ENCODE peak calls at places on chromosomes 7 and 10, in nine cellular contexts. H is GM23248; I is CD4-positive, alpha-beta memory T cell; C is IMR-90; G is psoas muscle; Q is colonic mucosa; N is cardiac muscle cell; F is CD8-positive, alpha-beta memory T cell; U is astrocyte. S is an unnamed sample.
A peak's percentile ranks its signal among the peaks of the same experiment; 100 is the strongest.

GRCh38 chr10:130301026-130301892 is 165.1 kb downstream of the GLRX3 start:
- DNase-seq in Q (peak; percentile 51), C (no peak), G (peak; percentile 90), I (peak; percentile 75), H (peak; percentile 66), N (no peak), U (no peak), F (peak; percentile 22), S (peak; percentile 56)

GRCh38 chr10:119165171-119166110 is at the start of gene SFXN4:
- DNase-seq in H (peak; percentile 89), U (peak; percentile 27), F (peak; percentile 71), N (peak; percentile 82), I (peak; percentile 87), G (peak; percentile 92), Q (peak; percentile 84), C (peak; percentile 24), S (peak; percentile 74)

GRCh38 chr10:98458812-98459211 is 12.1 kb upstream of the HPS1 start:
- DNase-seq in C (no peak), Q (no peak), I (no peak), G (no peak), U (no peak), N (no peak), F (no peak), H (no peak), S (no peak)

GRCh38 chr10:15329437-15329836 is 41.7 kb downstream of the FAM171A1 start:
- DNase-seq in I (no peak), H (no peak), U (no peak), N (no peak), Q (no peak), F (no peak), G (no peak), C (no peak), S (no peak)

GRCh38 chr10:63431962-63432797 is 33.6 kb downstream of the JMJD1C start:
- DNase-seq in I (no peak), G (no peak), Q (no peak), H (peak; percentile 14), N (no peak), C (peak; percentile 14), U (peak; percentile 53), F (no peak), S (no peak)

GRCh38 chr7:47801423-47801822 is 146.8 kb downstream of the PKD1L1 start:
- DNase-seq in F (no peak), H (no peak), Q (no peak), G (no peak), U (no peak), N (no peak), C (no peak), I (no peak), S (no peak)

GRCh38 chr10:114801411-114801813 is 20.2 kb upstream of the FHIP2A start:
- DNase-seq in C (no peak), I (peak; percentile 44), F (peak; percentile 5), H (no peak), N (no peak), U (no peak), G (no peak), Q (no peak), S (no peak)

GRCh38 chr10:113939212-113939860 is 84.9 kb downstream of the NHLRC2 start:
- DNase-seq in F (no peak), U (no peak), G (no peak), C (no peak), N (no peak), H (no peak), Q (no peak), I (no peak), S (no peak)

GRCh38 chr7:36755484-36755883 is 31.2 kb upstream of the AOAH start:
- DNase-seq in H (no peak), C (no peak), F (no peak), G (no peak), N (no peak), Q (no peak), I (no peak), U (no peak), S (no peak)

GRCh38 chr10:100184426-100185219 is 1.2 kb downstream of the ERLIN1 start:
- DNase-seq in F (no peak), Q (peak; percentile 33), I (no peak), G (no peak), C (peak; percentile 23), H (peak; percentile 54), N (peak; percentile 14), U (no peak), S (no peak)

GRCh38 chr7:37719077-37719476 is 35.5 kb downstream of the GPR141 start:
- DNase-seq in G (no peak), I (no peak), Q (no peak), U (no peak), C (no peak), N (no peak), H (no peak), F (no peak), S (no peak)

GRCh38 chr7:37394158-37394557 is 54.5 kb downstream of the ELMO1 start:
- DNase-seq in G (no peak), Q (no peak), I (no peak), U (no peak), H (no peak), F (no peak), N (no peak), C (no peak), S (no peak)

GRCh38 chr10:112639291-112639690 is 192.3 kb downstream of the VTI1A start:
- DNase-seq in G (no peak), Q (no peak), H (peak; percentile 64), U (peak; percentile 58), C (peak; percentile 64), I (no peak), N (no peak), F (no peak), S (no peak)

GRCh38 chr7:69067397-69067796 is 530.9 kb upstream of the AUTS2 start:
- DNase-seq in U (peak; percentile 4), H (peak; percentile 1), G (no peak), N (peak; percentile 47), Q (no peak), F (no peak), I (no peak), C (no peak), S (no peak)

GRCh38 chr10:102435529-102436233 is 3.3 kb upstream of the CUEDC2 start:
- DNase-seq in F (no peak), I (no peak), G (no peak), U (no peak), H (peak; percentile 45), C (no peak), Q (no peak), N (no peak), S (no peak)

GRCh38 chr10:4319870-4320367 is 506.1 kb upstream of the AKR1E2 start:
- DNase-seq in C (no peak), Q (no peak), G (no peak), F (no peak), I (no peak), H (no peak), U (no peak), N (no peak), S (no peak)

DNA sequence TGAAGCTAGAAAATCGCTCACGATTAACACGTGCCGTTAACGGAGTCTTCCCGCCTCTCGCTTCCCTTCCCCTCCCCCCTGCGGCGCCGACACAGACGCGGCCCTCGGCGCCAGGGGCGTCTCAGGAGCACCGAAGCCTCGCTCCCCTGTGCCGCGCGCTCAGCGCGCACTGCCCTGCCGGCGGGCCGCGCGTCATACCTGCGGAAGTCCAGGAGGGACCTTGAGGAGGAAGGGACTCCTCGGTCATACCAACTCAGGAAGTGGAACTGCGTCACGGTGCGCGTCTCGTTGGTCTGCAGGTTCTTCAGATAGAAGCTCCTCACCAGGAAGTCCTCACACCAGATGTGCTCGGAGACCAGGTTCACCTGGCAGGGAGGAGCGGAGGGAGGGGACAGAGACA is 239.6 kb downstream of the DNAJB6 start:
- DNase-seq in G (no peak), H (no peak), U (no peak), N (no peak), F (peak; percentile 10), I (peak; percentile 63), Q (peak; percentile 57), C (no peak), S (peak; percentile 32)
- H3K9me3 ChIP-seq in G (no peaks in the 10 kb centered on the region), H (no peaks in the 10 kb centered on the region), U (no peaks in the 10 kb centered on the region), N (no peaks in the 10 kb centered on the region), F (no peaks in the 10 kb centered on the region), I (no peaks in the 10 kb centered on the region), Q (no peaks in the 10 kb centered on the region), C (peaks cover 34% of the 10 kb centered on the region), S (no peaks in the 10 kb centered on the region)

GRCh38 chr7:100681491-100682227 is 8.1 kb downstream of the GNB2 start:
- DNase-seq in F (no peak), Q (no peak), I (no peak), H (no peak), U (no peak), C (no peak), N (no peak), G (no peak), S (no peak)
- H3K9me3 ChIP-seq in F (no peaks in the 10 kb centered on the region), Q (no peaks in the 10 kb centered on the region), I (no peaks in the 10 kb centered on the region), H (no peaks in the 10 kb centered on the region), U (no peaks in the 10 kb centered on the region), C (no peaks in the 10 kb centered on the region), N (no peaks in the 10 kb centered on the region), G (no peaks in the 10 kb centered on the region), S (no peaks in the 10 kb centered on the region)

GRCh38 chr7:90458104-90458503 is 11.3 kb upstream of the PTTG1IP2 start:
- DNase-seq in U (no peak), N (no peak), Q (no peak), F (no peak), C (no peak), H (no peak), G (no peak), I (no peak), S (no peak)

GRCh38 chr7:90455163-90456030 is 14.0 kb upstream of the PTTG1IP2 start:
- DNase-seq in C (peak; percentile 57), I (peak; percentile 42), G (no peak), F (no peak), U (peak; percentile 41), Q (peak; percentile 33), H (peak; percentile 70), N (peak; percentile 59), S (no peak)

GRCh38 chr7:90459888-90460287 is 9.6 kb upstream of the PTTG1IP2 start:
- DNase-seq in H (peak; percentile 47), C (peak; percentile 8), U (no peak), Q (no peak), N (no peak), I (no peak), F (no peak), G (no peak), S (no peak)

DNA sequence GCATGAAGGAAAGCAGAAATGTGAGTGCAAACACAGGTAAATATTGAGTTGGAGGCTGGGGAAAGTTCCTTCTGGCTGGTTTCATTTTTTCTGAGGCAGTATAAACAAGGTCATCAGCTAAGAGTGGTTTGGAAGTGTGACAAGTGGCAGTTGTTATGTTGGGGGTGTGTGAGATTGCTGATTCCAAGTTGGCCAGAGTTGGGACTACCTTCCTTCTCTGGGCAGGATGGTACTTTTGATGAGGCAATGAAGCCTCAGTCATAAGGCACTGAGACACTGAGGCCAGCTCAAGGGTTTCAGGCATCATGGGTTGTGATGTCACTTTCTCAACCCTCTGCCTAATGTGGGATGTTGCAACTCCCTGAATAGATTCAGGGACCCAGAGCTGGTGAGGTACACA is 8.2 kb upstream of the PTTG1IP2 start:
- DNase-seq in I (no peak), F (no peak), Q (no peak), U (no peak), H (peak; percentile 64), N (no peak), G (no peak), C (peak; percentile 18), S (no peak)
- H3K9me3 ChIP-seq in I (no peaks in the 10 kb centered on the region), F (no peaks in the 10 kb centered on the region), Q (no peaks in the 10 kb centered on the region), U (no peaks in the 10 kb centered on the region), H (no peaks in the 10 kb centered on the region), N (no peaks in the 10 kb centered on the region), G (no peaks in the 10 kb centered on the region), C (peaks cover 5% of the 10 kb centered on the region), S (no peaks in the 10 kb centered on the region)

DNA sequence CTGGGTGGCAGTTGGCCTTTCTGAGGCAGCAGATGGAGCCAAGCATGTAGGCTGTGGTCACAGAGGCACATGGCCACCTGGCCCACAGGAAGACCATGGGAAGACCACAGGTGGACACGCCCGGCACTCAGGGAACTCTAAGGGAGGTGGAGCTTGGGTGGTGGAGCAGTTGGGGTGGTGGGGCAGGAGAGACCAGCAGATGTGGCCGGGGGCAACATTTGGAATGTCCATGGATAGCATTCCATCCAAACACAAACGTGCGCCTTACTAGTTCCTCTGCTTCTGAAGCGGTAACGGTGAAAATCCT is 290.9 kb downstream of the PTPRN2 start:
- DNase-seq in F (no peak), C (no peak), U (no peak), H (no peak), Q (no peak), N (no peak), I (no peak), G (no peak), S (no peak)
- H3K9me3 ChIP-seq in F (no peaks in the 10 kb centered on the region), C (peaks cover 35% of the 10 kb centered on the region), U (peaks cover 3% of the 10 kb centered on the region), H (peaks cover 3% of the 10 kb centered on the region), Q (no peaks in the 10 kb centered on the region), N (no peaks in the 10 kb centered on the region), I (no peaks in the 10 kb centered on the region), G (no peaks in the 10 kb centered on the region), S (no peaks in the 10 kb centered on the region)